ENCODE peak calls at places on chromosomes 1 and 21, in six cellular contexts. V is GM19239, E is ureter, A is GM06990, N is mucosa of gallbladder, B is HT1080. P is an unnamed sample.

GRCh38 chr1:172278478-172278877 is 142.0 kb upstream of the C1orf105 start:
- DNase-seq in N (no peak), A (no peak), V (no peak), E (no peak), B (peak; percentile 32), P (no peak)

GRCh38 chr1:2979191-2980072 is 41.8 kb upstream of the ACTRT2 start:
- DNase-seq in V (no peak), B (no peak), E (no peak), N (no peak), A (no peak), P (no peak)

GRCh38 chr1:43552813-43553212 is 22.1 kb downstream of the PTPRF start:
- DNase-seq in N (peak; percentile 92), B (no peak), V (no peak), A (no peak), E (peak; percentile 80), P (no peak)

GRCh38 chr1:125118147-125118993 is 3933.6 kb downstream of the SRGAP2C start:
- DNase-seq in A (no peak), B (no peak), N (no peak), E (no peak), V (no peak), P (no peak)

GRCh38 chr1:160907976-160908375 is 23.0 kb upstream of the ITLN1 start:
- DNase-seq in A (no peak), B (no peak), V (no peak), N (no peak), E (no peak), P (no peak)

GRCh38 chr1:204493882-204494280 is 724 bp downstream of the PIK3C2B start:
- DNase-seq in N (peak; percentile 85), B (peak; percentile 52), E (peak; percentile 92), A (no peak), V (no peak), P (no peak)

GRCh38 chr1:62304515-62304914 is 14.7 kb downstream of the KANK4 start:
- DNase-seq in B (no peak), V (no peak), E (no peak), N (no peak), A (no peak), P (no peak)

GRCh38 chr1:101632548-101633256 is 364.0 kb downstream of the OLFM3 start:
- DNase-seq in V (no peak), B (no peak), E (no peak), N (no peak), A (no peak), P (no peak)

GRCh38 chr1:24830680-24831272 is 85.5 kb downstream of the CLIC4 start:
- DNase-seq in B (peak; percentile 59), N (no peak), A (no peak), V (peak; percentile 25), E (no peak), P (no peak)

GRCh38 chr21:41215856-41216408 is 48.0 kb downstream of the BACE2 start:
- DNase-seq in A (no peak), B (no peak), N (no peak), V (no peak), E (no peak), P (no peak)

GRCh38 chr1:163060343-163061007 is 8.7 kb upstream of the RGS4 start:
- DNase-seq in V (no peak), A (no peak), E (no peak), B (no peak), N (no peak), P (no peak)

GRCh38 chr1:221712198-221712684 is 29.6 kb downstream of the DUSP10 start:
- DNase-seq in E (no peak), N (no peak), B (peak; percentile 81), V (no peak), A (peak; percentile 62), P (no peak)

GRCh38 chr1:23793018-23793781 is 2.3 kb downstream of the LYPLA2 start:
- DNase-seq in B (peak; percentile 70), A (no peak), N (peak; percentile 70), E (no peak), V (no peak), P (no peak)

GRCh38 chr1:22245716-22246115 is 102.8 kb upstream of the WNT4 start:
- DNase-seq in E (no peak), B (no peak), N (no peak), A (no peak), V (no peak), P (no peak)

GRCh38 chr21:37758997-37759396 is 157.3 kb downstream of the KCNJ6 start:
- DNase-seq in B (peak; percentile 33), V (no peak), A (no peak), E (peak; percentile 50), N (no peak), P (no peak)